ENCODE peak calls at places on chromosomes 3 and 15, in six cellular contexts. M is psoas muscle; V is AG04450; Y is CD8-positive, alpha-beta memory T cell; C is left ventricle myocardium inferior; B is mammary epithelial cell. Q is an unnamed sample.

GRCh38 chr3:113002676-113003075 is 11.9 kb downstream of the GTPBP8 start:
- DNase-seq in M (no peak), V (no peak), Y (no peak), C (no peak), B (no peak), Q (no peak)

GRCh38 chr3:39216176-39216790 is 23.9 kb upstream of the XIRP1 start:
- DNase-seq in M (no peak), V (no peak), Y (no peak), C (no peak), B (no peak), Q (no peak)

GRCh38 chr3:184645304-184645703 is 66.6 kb downstream of the MAGEF1 start:
- DNase-seq in M (no peak), V (no peak), Y (no peak), C (no peak), B (peak), Q (no peak)

GRCh38 chr3:69819283-69819682 is 80.0 kb downstream of the MITF start:
- DNase-seq in M (peak), V (no peak), Y (no peak), C (no peak), B (peak), Q (peak)

GRCh38 chr15:23823508-23823907 is 136.4 kb upstream of the NDN start:
- DNase-seq in M (no peak), V (no peak), Y (no peak), C (no peak), B (no peak), Q (no peak)

GRCh38 chr3:50211930-50212329 is 6.9 kb downstream of the SLC38A3 start:
- DNase-seq in M (no peak), V (no peak), Y (no peak), C (no peak), B (no peak), Q (no peak)

GRCh38 chr3:47298439-47298838 is 15.7 kb downstream of the KLHL18 start:
- DNase-seq in M (no peak), V (no peak), Y (no peak), C (no peak), B (no peak), Q (no peak)

GRCh38 chr3:12436514-12437222 is 47.6 kb upstream of the TSEN2 start:
- DNase-seq in M (no peak), V (no peak), Y (no peak), C (no peak), B (no peak), Q (no peak)

GRCh38 chr15:97517726-97518125 is 442.8 kb upstream of the ARRDC4 start:
- DNase-seq in M (no peak), V (no peak), Y (no peak), C (no peak), B (no peak), Q (no peak)

GRCh38 chr15:66675456-66675855 is 26.6 kb upstream of the SMAD6 start:
- DNase-seq in M (no peak), V (no peak), Y (no peak), C (no peak), B (no peak), Q (no peak)

GRCh38 chr15:100934735-100935134 is 15.6 kb downstream of the LRRK1 start:
- DNase-seq in M (no peak), V (no peak), Y (no peak), C (no peak), B (no peak), Q (no peak)

GRCh38 chr3:12994607-12995388 is 78.4 kb downstream of the IQSEC1 start:
- DNase-seq in M (peak), V (peak), Y (peak), C (peak), B (peak), Q (peak)

GRCh38 chr3:25594007-25594502 is 70.7 kb downstream of the TOP2B start:
- DNase-seq in M (no peak), V (peak), Y (no peak), C (no peak), B (peak), Q (no peak)

GRCh38 chr15:92605225-92605944 is 50.2 kb downstream of the FAM174B start:
- DNase-seq in M (no peak), V (no peak), Y (no peak), C (no peak), B (no peak), Q (no peak)

GRCh38 chr3:184505479-184505878 is 56.1 kb upstream of the EPHB3 start:
- DNase-seq in M (no peak), V (no peak), Y (no peak), C (no peak), B (no peak), Q (no peak)

GRCh38 chr15:100833432-100834389 is 45.9 kb upstream of the ALDH1A3 start:
- DNase-seq in M (no peak), V (no peak), Y (no peak), C (no peak), B (no peak), Q (no peak)

GRCh38 chr15:69810441-69811071 is 287.2 kb downstream of the TLE3 start:
- DNase-seq in M (peak), V (no peak), Y (no peak), C (no peak), B (no peak), Q (no peak)

GRCh38 chr3:139355502-139355901 is 11.7 kb downstream of the MRPS22 start:
- DNase-seq in M (no peak), V (no peak), Y (no peak), C (no peak), B (no peak), Q (peak)

GRCh38 chr3:76570436-76571057 is 469.4 kb upstream of the ROBO2 start:
- DNase-seq in M (no peak), V (no peak), Y (no peak), C (no peak), B (no peak), Q (no peak)

GRCh38 chr3:41148446-41148845 is 50.9 kb upstream of the CTNNB1 start:
- DNase-seq in M (no peak), V (no peak), Y (no peak), C (no peak), B (peak), Q (no peak)

GRCh38 chr3:71436337-71436736 is 147.2 kb downstream of the FOXP1 start:
- DNase-seq in M (no peak), V (no peak), Y (no peak), C (no peak), B (no peak), Q (no peak)

GRCh38 chr3:98021821-98022220 is 13.3 kb downstream of the GABRR3 start:
- DNase-seq in M (no peak), V (peak), Y (no peak), C (no peak), B (peak), Q (no peak)

GRCh38 chr3:64530434-64531049 is 157.3 kb downstream of the ADAMTS9 start:
- DNase-seq in M (no peak), V (no peak), Y (no peak), C (no peak), B (peak), Q (peak)

GRCh38 chr3:4935347-4935746 is 43.9 kb upstream of the BHLHE40 start:
- DNase-seq in M (no peak), V (no peak), Y (no peak), C (no peak), B (peak), Q (no peak)

GRCh38 chr3:192933779-192934456 is 16.3 kb upstream of the MB21D2 start:
- DNase-seq in M (no peak), V (no peak), Y (no peak), C (no peak), B (peak), Q (no peak)

GRCh38 chr3:178971614-178972013 is 100.0 kb downstream of the ZMAT3 start:
- DNase-seq in M (no peak), V (no peak), Y (no peak), C (no peak), B (peak), Q (no peak)
- H3K27ac ChIP-seq in M (no peak), V (no peak), Y (no peak), C (no peak), B (no peak), Q (no peak)

GRCh38 chr3:30633718-30634117 is 27.3 kb downstream of the TGFBR2 start:
- DNase-seq in M (no peak), V (no peak), Y (no peak), C (no peak), B (no peak), Q (no peak)

GRCh38 chr3:30631237-30631961 is 25.0 kb downstream of the TGFBR2 start:
- DNase-seq in M (no peak), V (no peak), Y (no peak), C (no peak), B (no peak), Q (no peak)

GRCh38 chr3:30632065-30632464 is 25.7 kb downstream of the TGFBR2 start:
- DNase-seq in M (no peak), V (no peak), Y (no peak), C (no peak), B (no peak), Q (no peak)

GRCh38 chr3:30630238-30631030 is 24.0 kb downstream of the TGFBR2 start:
- DNase-seq in M (no peak), V (no peak), Y (no peak), C (no peak), B (no peak), Q (no peak)

DNA sequence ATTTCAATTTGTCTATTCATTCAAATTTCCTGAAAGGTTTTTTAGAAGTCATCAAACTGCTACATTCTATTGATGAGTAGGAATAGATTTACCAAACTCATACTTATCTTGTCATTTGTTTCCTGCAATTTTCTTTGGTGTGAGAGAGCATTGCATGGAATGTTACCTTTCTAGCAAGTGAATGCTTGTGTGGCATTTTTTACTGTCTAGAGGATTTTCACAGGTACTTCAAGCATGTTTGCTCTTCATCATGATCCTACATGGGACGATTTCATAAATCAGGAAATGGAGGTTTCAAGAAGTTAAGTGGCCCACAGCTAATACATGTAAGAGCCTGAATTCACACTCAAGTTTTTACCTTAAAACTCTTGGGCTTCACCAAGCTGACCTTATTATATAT is 26.1 kb downstream of the TGFBR2 start:
- DNase-seq in M (no peak), V (no peak), Y (no peak), C (no peak), B (no peak), Q (no peak)
- H3K27ac ChIP-seq in M (peak), V (no peak), Y (no peak), C (peak), B (no peak), Q (no peak)

GRCh38 chr3:14138878-14139659 is 14.2 kb downstream of the TMEM43 start:
- DNase-seq in M (no peak), V (no peak), Y (no peak), C (no peak), B (no peak), Q (no peak)
- H3K27ac ChIP-seq in M (no peak), V (no peak), Y (no peak), C (no peak), B (no peak), Q (peak)

GRCh38 chr15:55992769-55993110 is 672 bp downstream of the NEDD4 start:
- DNase-seq in M (no peak), V (peak), Y (no peak), C (no peak), B (no peak), Q (no peak)

GRCh38 chr15:55993111-55993803 is at the start of gene NEDD4:
- DNase-seq in M (peak), V (peak), Y (peak), C (peak), B (peak), Q (peak)

GRCh38 chr15:55990516-55990915 is 2.9 kb downstream of the NEDD4 start:
- DNase-seq in M (no peak), V (no peak), Y (no peak), C (no peak), B (no peak), Q (no peak)

GRCh38 chr15:55990986-55991385 is 2.4 kb downstream of the NEDD4 start:
- DNase-seq in M (no peak), V (no peak), Y (no peak), C (no peak), B (no peak), Q (no peak)

DNA sequence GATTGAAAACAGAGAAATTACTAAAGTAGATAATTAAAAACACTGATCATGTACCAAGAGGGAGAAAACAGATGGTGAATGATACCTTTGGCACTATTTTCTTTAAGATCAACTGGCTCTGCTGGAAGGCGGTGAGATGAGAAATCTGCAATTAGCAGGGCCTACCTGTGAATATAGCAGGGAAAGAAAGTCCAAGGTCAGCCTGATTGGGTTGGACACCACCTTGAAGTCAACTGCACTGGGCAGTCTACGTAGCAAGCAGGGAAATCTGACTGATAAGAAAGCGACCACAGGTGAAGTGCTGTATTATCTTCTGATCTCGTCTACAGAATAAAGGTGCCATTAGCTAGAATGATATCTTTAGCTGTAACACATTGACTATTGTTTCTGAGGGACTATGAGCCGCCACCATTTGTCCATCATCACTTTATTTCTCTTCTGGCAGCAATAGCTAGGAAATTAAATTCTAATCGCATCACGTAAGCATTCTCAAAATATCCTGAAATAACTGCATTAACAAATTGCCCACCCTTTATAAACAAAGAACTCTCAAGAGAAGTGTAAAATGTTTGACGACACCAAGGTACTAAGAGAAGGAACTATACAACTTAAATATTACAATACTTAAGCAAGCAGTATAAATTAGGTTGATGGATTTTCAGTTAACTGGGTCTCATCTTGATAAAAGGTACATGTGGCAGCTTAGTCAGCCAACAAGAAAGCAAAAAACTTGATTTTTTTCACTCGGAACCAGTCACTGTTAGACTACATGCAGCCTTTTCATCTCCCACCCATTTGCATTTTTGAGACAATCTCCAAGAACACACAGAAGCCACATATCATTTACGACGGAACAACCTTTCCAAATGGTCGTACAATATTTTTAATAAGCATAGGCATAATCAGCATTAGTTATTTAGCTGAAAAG is 1.3 kb downstream of the NEDD4 start:
- DNase-seq in M (no peak), V (no peak), Y (no peak), C (no peak), B (no peak), Q (no peak)
- H3K27ac ChIP-seq in M (peak), V (no peak), Y (peak), C (peak), B (peak), Q (no peak)

Q was measured in caudate nucleus.